ENCODE peak calls at places on chromosomes 2 and 18, in ten cellular contexts. X, Z, E, P, C, D, S, W, I and G are unnamed samples.

GRCh38 chr2:199160677-199161465 is 296.9 kb downstream of the SATB2 start:
- DNase-seq in X (no peak), C (peak), S (no peak), D (peak), E (peak), W (peak), Z (no peak), P (no peak), I (peak), G (no peak)

GRCh38 chr2:144682248-144682647 is 162.3 kb upstream of the ZEB2 start:
- DNase-seq in Z (no peak), C (no peak), I (no peak), S (no peak), P (no peak), W (no peak), X (no peak), E (no peak), D (no peak), G (no peak)

GRCh38 chr18:13500891-13501887 is 225.2 kb downstream of the FAM210A start:
- DNase-seq in C (peak), W (no peak), E (peak), I (no peak), X (no peak), D (peak), P (peak), S (no peak), Z (peak), G (no peak)

GRCh38 chr18:3554811-3555427 is 104.9 kb downstream of the TGIF1 start:
- DNase-seq in E (no peak), S (no peak), I (no peak), Z (no peak), X (no peak), C (no peak), W (no peak), P (no peak), D (no peak), G (no peak)

GRCh38 chr2:180367831-180368230 is 360.7 kb upstream of the CWC22 start:
- DNase-seq in C (no peak), Z (no peak), X (no peak), I (no peak), S (no peak), W (no peak), D (peak), P (no peak), E (no peak), G (no peak)

GRCh38 chr2:1553671-1554295 is 140.5 kb downstream of the TPO start:
- DNase-seq in I (peak), D (peak), C (peak), P (no peak), W (peak), E (peak), Z (no peak), S (no peak), X (no peak), G (no peak)

GRCh38 chr18:58321986-58322385 is 278.0 kb downstream of the NEDD4L start:
- DNase-seq in W (peak), C (no peak), D (peak), I (no peak), Z (peak), E (peak), X (peak), S (peak), P (peak), G (peak)

GRCh38 chr2:66573866-66574265 is 138.9 kb downstream of the MEIS1 start:
- DNase-seq in C (no peak), D (peak), I (no peak), S (no peak), Z (no peak), E (no peak), P (no peak), W (peak), X (no peak), G (no peak)

GRCh38 chr18:10950876-10951630 is 198.3 kb downstream of the PIEZO2 start:
- DNase-seq in Z (no peak), X (no peak), D (no peak), P (no peak), C (no peak), S (no peak), I (no peak), E (no peak), W (no peak), G (no peak)

GRCh38 chr18:58793361-58793760 is 71.3 kb upstream of the ZNF532 start:
- DNase-seq in S (no peak), I (peak), E (no peak), W (peak), D (peak), X (no peak), P (no peak), Z (no peak), C (peak), G (no peak)

GRCh38 chr18:32919799-32920198 is 147.0 kb upstream of the KLHL14 start:
- DNase-seq in C (no peak), P (no peak), X (no peak), Z (peak), I (no peak), D (no peak), W (peak), S (peak), E (no peak), G (no peak)

GRCh38 chr2:171523339-171523931 is 1.2 kb downstream of the CYBRD1 start:
- DNase-seq in S (no peak), P (peak), C (peak), I (no peak), E (peak), Z (peak), X (peak), W (peak), D (peak), G (no peak)

GRCh38 chr2:67566958-67567635 is 170.0 kb downstream of the ETAA1 start:
- DNase-seq in D (peak), Z (no peak), P (no peak), S (no peak), I (no peak), W (peak), X (no peak), C (no peak), E (no peak), G (no peak)

GRCh38 chr2:213932-214693 is 49.7 kb downstream of the SH3YL1 start:
- DNase-seq in P (peak), W (no peak), X (no peak), E (no peak), D (no peak), Z (no peak), I (no peak), S (no peak), C (no peak), G (no peak)

GRCh38 chr2:240254337-240255164 is 114.1 kb upstream of the OTOS start:
- DNase-seq in X (no peak), W (no peak), E (no peak), D (no peak), P (no peak), I (no peak), Z (no peak), C (no peak), S (no peak), G (no peak)

GRCh38 chr2:189613650-189614420 is 33.2 kb upstream of the SLC40A1 start:
- DNase-seq in D (peak), E (peak), P (no peak), I (peak), W (peak), S (no peak), C (no peak), X (no peak), Z (peak), G (no peak)

GRCh38 chr18:79682896-79683625 is 3.5 kb downstream of the CTDP1 start:
- DNase-seq in W (no peak), S (no peak), P (no peak), C (no peak), I (no peak), E (no peak), Z (no peak), D (no peak), X (peak), G (no peak)

GRCh38 chr2:100321881-100322820 is at the start of gene LONRF2:
- DNase-seq in D (no peak), S (peak), X (no peak), Z (no peak), E (peak), P (peak), W (no peak), I (no peak), C (no peak), G (no peak)

GRCh38 chr2:62705859-62706720 is 577 bp downstream of the EHBP1 start:
- DNase-seq in W (peak), P (peak), C (no peak), D (peak), X (peak), Z (peak), S (peak), I (no peak), E (peak), G (peak)

GRCh38 chr2:72947947-72948346 is 30.6 kb downstream of the EMX1 start:
- DNase-seq in Z (no peak), I (no peak), D (no peak), W (no peak), P (no peak), C (no peak), X (no peak), S (no peak), E (no peak), G (no peak)

GRCh38 chr2:37333256-37333655 is 8.6 kb upstream of the PRKD3 start:
- DNase-seq in S (no peak), D (no peak), W (no peak), I (no peak), X (no peak), P (no peak), E (no peak), Z (no peak), C (no peak), G (no peak)

GRCh38 chr2:42748846-42749245 is 15.1 kb downstream of the OXER1 start:
- DNase-seq in E (no peak), D (no peak), C (no peak), I (no peak), X (no peak), P (no peak), W (no peak), Z (no peak), S (no peak), G (no peak)

GRCh38 chr2:5734866-5735861 is 43.0 kb downstream of the SOX11 start:
- DNase-seq in Z (no peak), I (no peak), D (no peak), C (no peak), E (no peak), W (no peak), P (no peak), X (no peak), S (no peak), G (no peak)

GRCh38 chr18:6785001-6785400 is 55.5 kb downstream of the ARHGAP28 start:
- DNase-seq in S (no peak), W (no peak), I (no peak), D (peak), P (no peak), Z (no peak), E (peak), C (no peak), X (no peak), G (no peak)

GRCh38 chr2:44705356-44705755 is 236.1 kb upstream of the SIX3 start:
- DNase-seq in E (no peak), P (no peak), I (no peak), Z (no peak), X (no peak), D (no peak), C (no peak), S (peak), W (no peak), G (no peak)

GRCh38 chr2:190717764-190718651 is 69.1 kb downstream of the NAB1 start:
- DNase-seq in C (no peak), Z (no peak), W (peak), D (no peak), E (no peak), P (no peak), S (no peak), X (peak), I (no peak), G (no peak)

GRCh38 chr2:176653856-176654443 is 384.7 kb downstream of the MTX2 start:
- DNase-seq in X (peak), C (peak), Z (peak), W (peak), S (peak), P (peak), E (peak), I (peak), D (peak), G (no peak)

GRCh38 chr2:85132834-85133637 is at the start of gene TCF7L1:
- DNase-seq in P (peak), E (peak), C (peak), Z (peak), W (peak), I (peak), S (peak), X (peak), D (peak), G (no peak)

GRCh38 chr2:162072976-162073775 is 839 bp downstream of the DPP4 start:
- DNase-seq in X (peak), I (no peak), S (no peak), P (no peak), C (no peak), D (peak), W (no peak), Z (no peak), E (no peak), G (no peak)

GRCh38 chr18:23852236-23853045 is 162.1 kb upstream of the TTC39C start:
- DNase-seq in X (no peak), I (no peak), Z (no peak), D (no peak), P (no peak), C (no peak), E (no peak), S (no peak), W (no peak), G (no peak)

GRCh38 chr2:10709290-10709939 is 12.0 kb upstream of the ATP6V1C2 start:
- DNase-seq in X (no peak), P (no peak), C (no peak), W (peak), D (no peak), E (peak), Z (peak), I (no peak), S (peak), G (no peak)

GRCh38 chr18:21146016-21146415 is 34.4 kb upstream of the ROCK1 start:
- DNase-seq in X (no peak), S (no peak), E (no peak), P (no peak), D (peak), W (no peak), C (no peak), I (no peak), Z (no peak), G (no peak)

GRCh38 chr18:51193621-51194287 is 3.7 kb downstream of the MEX3C start:
- DNase-seq in D (peak), W (peak), X (no peak), E (no peak), Z (no peak), S (no peak), I (no peak), P (no peak), C (no peak), G (no peak)

GRCh38 chr18:183769-184168 is 25.4 kb downstream of the USP14 start:
- DNase-seq in W (no peak), D (no peak), I (no peak), C (peak), Z (no peak), X (no peak), E (no peak), S (no peak), P (no peak), G (no peak)

GRCh38 chr18:2979027-2979570 is 33.8 kb downstream of the LPIN2 start:
- DNase-seq in S (no peak), D (peak), Z (no peak), W (peak), I (peak), P (no peak), E (no peak), X (no peak), C (no peak), G (no peak)

GRCh38 chr2:226338825-226339224 is 460.8 kb downstream of the IRS1 start:
- DNase-seq in E (no peak), Z (no peak), D (no peak), P (no peak), S (no peak), C (no peak), X (no peak), I (no peak), W (no peak), G (no peak)